ENCODE peak calls at places on chromosomes 11 and 22, in four cellular contexts. R is HepG2, Y is HCT116, P is K562. O is an unnamed sample.

GRCh38 chr11:33089776-33090175 is 50.4 kb downstream of the TCP11L1 start:
- DNase-seq in P (no peak), Y (no peak), R (no peak), O (no peak)

GRCh38 chr11:75602916-75603315 is 40.9 kb downstream of the SERPINH1 start:
- DNase-seq in P (no peak), R (no peak), Y (no peak), O (no peak)

GRCh38 chr22:22068025-22068424 is 85.4 kb upstream of the TOP3B start:
- DNase-seq in Y (no peak), P (no peak), R (no peak), O (no peak)

GRCh38 chr22:30305906-30306628 is 16.8 kb upstream of the CASTOR1 start:
- DNase-seq in P (no peak), Y (no peak), R (no peak), O (no peak)

GRCh38 chr22:37187891-37188761 is at the start of gene C1QTNF6:
- DNase-seq in R (no peak), Y (no peak), P (no peak), O (no peak)

GRCh38 chr11:93738647-93739081 is 2.6 kb downstream of the TAF1D start:
- DNase-seq in R (no peak), P (no peak), Y (no peak), O (no peak)

GRCh38 chr22:44691796-44692661 is 10.0 kb upstream of the PRR5 start:
- DNase-seq in Y (no peak), P (no peak), R (no peak), O (no peak)

GRCh38 chr11:6650104-6650503 is 5.5 kb downstream of the DCHS1 start:
- DNase-seq in Y (no peak), R (no peak), P (no peak), O (no peak)

GRCh38 chr11:83162377-83162776 is 5.4 kb downstream of the PCF11 start:
- DNase-seq in R (no peak), P (no peak), Y (no peak), O (no peak)

GRCh38 chr11:46238078-46238966 is 39.1 kb upstream of the CREB3L1 start:
- DNase-seq in P (peak; percentile 78), R (no peak), Y (no peak), O (no peak)

GRCh38 chr11:76566811-76567210 is 103.7 kb downstream of the LRRC32 start:
- DNase-seq in R (no peak), P (no peak), Y (no peak), O (no peak)

GRCh38 chr11:93059074-93059957 is 89.9 kb downstream of the MTNR1B start:
- DNase-seq in Y (no peak), R (no peak), P (no peak), O (no peak)

GRCh38 chr11:9691865-9692264 is 28.0 kb downstream of the SWAP70 start:
- DNase-seq in P (no peak), Y (peak; percentile 23), R (no peak), O (peak; percentile 56)

GRCh38 chr11:104735013-104735412 is 163.2 kb downstream of the CASP12 start:
- DNase-seq in P (no peak), R (no peak), Y (no peak), O (no peak)

GRCh38 chr11:118938491-118939411 is 13.0 kb upstream of the BCL9L start:
- DNase-seq in Y (peak; percentile 94), R (peak; percentile 72), P (no peak), O (no peak)

GRCh38 chr11:120759046-120759445 is 247.5 kb downstream of the GRIK4 start:
- DNase-seq in P (no peak), R (no peak), Y (no peak), O (no peak)

GRCh38 chr22:25845985-25846745 is 104.2 kb downstream of the MYO18B start:
- DNase-seq in P (peak; percentile 21), Y (no peak), R (no peak), O (no peak)

GRCh38 chr11:30314625-30315024 is 8.3 kb upstream of the ARL14EP start:
- DNase-seq in Y (no peak), R (no peak), P (no peak), O (no peak)

GRCh38 chr11:1820463-1821325 is 14.1 kb upstream of the SYT8 start:
- DNase-seq in P (no peak), R (no peak), Y (no peak), O (no peak)

GRCh38 chr11:96147186-96147585 is 195.8 kb downstream of the MAML2 start:
- DNase-seq in R (no peak), P (no peak), Y (no peak), O (no peak)

GRCh38 chr11:94330789-94331188 is 26.4 kb downstream of the IZUMO1R start:
- DNase-seq in R (no peak), P (no peak), Y (no peak), O (no peak)

GRCh38 chr11:11894486-11894885 is 52.7 kb downstream of the USP47 start:
- DNase-seq in Y (no peak), R (no peak), P (no peak), O (no peak)

DNA sequence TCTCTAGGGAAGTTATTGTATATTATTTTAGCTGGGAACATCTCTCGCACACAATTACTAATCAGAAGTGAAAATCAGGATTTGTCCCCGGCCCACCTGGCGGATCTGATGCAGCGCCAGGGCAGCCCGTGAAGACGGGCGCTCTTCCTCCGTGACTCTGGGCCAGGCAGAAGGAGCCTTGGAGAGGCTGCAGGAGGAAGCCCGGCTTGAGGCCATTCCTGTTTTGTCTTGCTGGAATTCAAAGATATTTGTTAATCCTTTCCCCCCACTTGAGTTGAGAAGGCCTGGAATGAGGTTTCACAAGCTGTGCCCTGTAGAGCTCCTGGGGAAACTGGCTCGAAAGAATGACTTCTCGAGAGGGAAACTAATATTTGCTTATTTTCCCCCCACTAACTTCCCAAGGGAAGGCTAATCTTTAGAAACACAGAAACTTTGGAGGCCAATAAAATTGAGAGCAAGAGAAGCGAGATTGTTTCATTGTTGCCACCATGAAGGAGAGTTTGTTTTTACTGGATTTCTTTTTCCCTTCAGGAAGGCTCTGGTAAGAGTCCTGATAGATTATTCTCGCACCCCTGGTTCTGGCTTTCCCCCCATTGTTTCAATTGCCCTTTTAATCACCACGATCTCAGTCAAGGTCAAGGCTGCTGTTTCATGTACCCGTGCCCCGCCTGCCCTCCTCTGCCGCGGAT is 92.8 kb upstream of the SEPTIN5 start:
- DNase-seq in P (no peak), Y (no peak), R (no peak), O (no peak)
- H3K4me3 ChIP-seq in P (no peak overlapping the region), Y (no peak overlapping the region), R (no peak overlapping the region), O (no peak overlapping the region)

GRCh38 chr11:79264284-79264683 is 176.5 kb downstream of the TENM4 start:
- DNase-seq in P (no peak), Y (no peak), R (no peak), O (no peak)
- TF ChIP-seq TCF7L2 in P (no peak), Y (no peak), R (no peak), O (no peak)

DNA sequence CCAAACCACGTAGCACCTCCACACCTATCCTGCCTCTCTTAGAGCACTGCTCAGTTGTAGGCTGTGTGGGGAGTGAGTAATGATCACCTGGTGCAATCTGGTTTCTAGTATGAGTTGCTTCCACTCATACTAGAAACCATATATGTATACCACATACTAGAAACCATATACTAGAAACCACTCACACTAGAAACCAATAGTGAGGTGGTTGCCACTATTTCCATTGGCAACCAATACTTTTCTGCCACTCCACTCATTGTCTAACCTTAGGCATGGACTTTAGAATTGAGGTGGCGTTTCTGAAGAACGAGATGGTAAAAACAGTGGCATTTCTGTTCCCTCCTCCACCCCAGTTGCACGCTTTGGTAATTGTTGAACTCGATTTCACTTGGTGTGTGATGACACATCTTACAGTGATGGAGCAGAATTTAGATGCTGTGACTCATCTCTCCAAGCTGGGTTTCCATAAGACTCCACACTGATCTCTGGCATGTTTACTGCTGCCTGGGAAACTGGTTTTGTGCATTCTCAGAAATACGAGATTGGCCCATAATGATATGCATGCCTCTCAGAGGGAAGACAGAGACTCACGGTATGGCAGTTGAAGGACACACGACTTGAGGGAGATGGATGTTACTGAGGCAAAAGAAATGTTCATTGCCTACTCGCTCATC is 82.9 kb downstream of the KIRREL3 start:
- DNase-seq in Y (no peak), R (no peak), P (no peak), O (no peak)
- H3K4me1 ChIP-seq in Y (no peaks in the 10 kb centered on the region), R (no peaks in the 10 kb centered on the region), P (no peaks in the 10 kb centered on the region), O (no peaks in the 10 kb centered on the region)

DNA sequence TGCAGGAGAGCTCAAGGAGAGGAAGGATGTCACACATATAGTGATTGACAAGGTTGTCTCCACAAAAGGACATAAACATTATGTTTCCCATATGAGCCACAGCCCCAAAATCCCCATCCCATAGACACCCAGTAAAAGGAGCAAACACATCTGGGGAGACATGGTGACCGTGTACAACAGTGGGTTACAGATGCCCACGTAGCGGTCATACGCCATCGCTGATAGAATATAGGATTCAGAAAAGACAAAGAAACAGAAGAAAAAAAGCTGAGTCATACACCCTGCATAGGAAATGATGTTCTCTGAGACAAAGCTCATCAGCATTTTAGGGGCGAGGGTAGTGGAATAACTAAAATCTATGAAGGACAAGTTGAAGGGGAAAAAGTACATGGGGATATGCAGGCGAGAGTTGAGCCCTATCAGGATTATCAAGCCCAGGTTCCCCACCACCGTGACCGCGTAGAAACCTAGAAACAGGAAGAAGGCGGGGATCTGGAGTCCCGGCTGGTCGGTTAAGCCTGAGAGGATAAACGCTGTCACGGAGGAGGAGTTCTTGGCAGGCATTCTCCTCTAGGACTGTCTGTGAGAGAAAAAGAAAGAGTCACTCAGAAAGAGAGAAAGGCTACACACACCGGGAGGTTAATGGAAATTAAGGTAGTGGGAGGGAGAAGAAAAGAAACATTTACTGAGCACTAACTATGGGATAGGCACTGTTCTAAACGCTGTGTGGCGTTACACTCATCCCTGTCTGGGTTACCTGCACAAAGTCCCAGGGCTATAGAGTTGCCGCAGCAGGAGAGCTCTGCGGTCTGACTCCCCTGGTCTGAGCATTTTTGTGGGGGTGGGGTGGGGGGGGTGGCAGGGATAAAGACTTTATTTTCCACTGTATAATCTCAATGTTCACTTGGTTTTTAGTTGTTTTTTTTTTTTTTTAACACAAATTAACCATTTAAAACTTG is 36.1 kb upstream of the OR8B8 start:
- DNase-seq in R (peak; percentile 9), P (peak; percentile 77), Y (no peak), O (no peak)
- H3K4me3 ChIP-seq in R (peak overlapping the region; percentile 29), P (peak overlapping the region; percentile 34), Y (peak overlapping the region; percentile 32), O (no peak overlapping the region)

GRCh38 chr11:66970808-66971442 is 4.2 kb upstream of the C11orf86 start:
- DNase-seq in Y (peak; percentile 89), P (no peak), R (peak; percentile 95), O (peak; percentile 91)
- TF ChIP-seq TCF7L2 in Y (no peak), P (no peak), R (no peak), O (no peak)

DNA sequence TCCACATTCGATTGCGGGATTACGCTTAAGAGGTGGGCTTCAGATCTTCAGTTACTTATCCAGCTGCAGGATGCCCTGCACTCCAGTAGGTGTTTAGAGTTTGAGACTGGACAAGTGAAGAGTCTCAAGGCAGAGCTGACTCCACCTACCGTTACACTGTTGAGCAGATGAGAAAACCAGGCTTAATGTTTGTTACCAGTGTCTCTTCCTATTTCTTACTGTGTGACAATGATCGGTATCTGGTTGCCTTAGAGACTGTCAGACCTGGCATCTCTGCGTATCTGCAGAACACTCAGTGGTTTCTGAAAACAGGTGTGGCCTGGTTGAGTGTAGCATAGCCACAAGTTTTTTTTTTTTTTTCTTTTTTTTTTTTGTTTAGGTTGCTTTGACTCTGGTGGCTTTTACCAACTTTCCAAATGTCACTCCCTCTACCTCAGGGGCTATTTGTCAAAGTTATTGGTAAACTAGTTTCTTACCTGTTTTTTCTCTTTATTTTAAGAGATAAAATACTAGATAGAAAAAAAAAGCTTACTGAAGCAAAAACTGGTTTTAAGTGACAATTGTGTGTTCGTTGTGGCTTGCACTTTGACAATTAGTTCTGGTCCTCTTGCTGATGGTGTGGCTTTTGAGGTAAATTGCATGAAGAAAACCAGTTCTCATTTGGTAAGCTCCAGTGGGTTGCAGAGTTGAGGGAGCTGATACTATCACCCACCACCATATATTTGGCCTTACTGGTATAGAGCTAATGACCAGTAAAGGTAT is 284.8 kb downstream of the ETS1 start:
- DNase-seq in R (no peak), Y (no peak), P (no peak), O (no peak)
- H3K4me1 ChIP-seq in R (no peaks in the 10 kb centered on the region), Y (no peaks in the 10 kb centered on the region), P (no peaks in the 10 kb centered on the region), O (no peaks in the 10 kb centered on the region)

GRCh38 chr11:79436911-79437273 is 3.9 kb downstream of the TENM4 start:
- DNase-seq in R (no peak), Y (no peak), P (no peak), O (no peak)
- H3K4me3 ChIP-seq in R (no peak overlapping the region), Y (no peak overlapping the region), P (no peak overlapping the region), O (peak overlapping the region; percentile 42)